ENCODE peak calls at places on chromosomes 6 and 20, in five cellular contexts. H, T, F, K and V are unnamed samples. For H3K9me3, the result is how much of the 10 kb centered on the place peaks cover.

GRCh38 chr20:10547276-10548114 is 112.4 kb downstream of the SLX4IP start:
- DNase-seq in H (no peak), T (no peak), F (no peak), K (no peak), V (no peak)

GRCh38 chr20:46704714-46705377 is 4.6 kb upstream of the SLC2A10 start:
- DNase-seq in H (no peak), T (peak), F (no peak), K (no peak), V (no peak)

GRCh38 chr20:21050710-21051109 is 55.4 kb downstream of the LINC00237 start:
- DNase-seq in H (no peak), T (no peak), F (no peak), K (no peak), V (no peak)

GRCh38 chr6:50442531-50443040 is 270.7 kb upstream of the TFAP2D start:
- DNase-seq in H (no peak), T (no peak), F (no peak), K (no peak), V (no peak)

GRCh38 chr6:79604583-79605037 is 26.5 kb upstream of the SH3BGRL2 start:
- DNase-seq in H (peak), T (peak), F (no peak), K (peak), V (peak)

GRCh38 chr6:79570129-79570801 is 33.0 kb upstream of the LCA5 start:
- DNase-seq in H (no peak), T (peak), F (peak), K (peak), V (no peak)

GRCh38 chr6:111673871-111674270 is 68.2 kb upstream of the TRAF3IP2 start:
- DNase-seq in H (no peak), T (no peak), F (peak), K (no peak), V (no peak)

GRCh38 chr20:56759741-56760278 is 130.7 kb downstream of the TFAP2C start:
- DNase-seq in H (no peak), T (no peak), F (no peak), K (no peak), V (no peak)

GRCh38 chr6:166402582-166403277 is 20.0 kb upstream of the MPC1 start:
- DNase-seq in H (no peak), T (peak), F (peak), K (no peak), V (no peak)

GRCh38 chr6:119887671-119888070 is 538.1 kb upstream of the MAN1A1 start:
- DNase-seq in H (no peak), T (no peak), F (no peak), K (no peak), V (no peak)

GRCh38 chr20:33211817-33212424 is 5.2 kb upstream of the BPIFA3 start:
- DNase-seq in H (peak), T (peak), F (peak), K (peak), V (no peak)

GRCh38 chr20:1949306-1949705 is 44.6 kb downstream of the PDYN start:
- DNase-seq in H (no peak), T (no peak), F (peak), K (no peak), V (no peak)

GRCh38 chr6:39493174-39493573 is 170.7 kb upstream of the KCNK16 start:
- DNase-seq in H (no peak), T (peak), F (no peak), K (peak), V (no peak)

GRCh38 chr6:5998741-5999687 is 7.7 kb downstream of the NRN1 start:
- DNase-seq in H (no peak), T (no peak), F (peak), K (no peak), V (no peak)

GRCh38 chr6:83536034-83536646 is 23.8 kb downstream of the PRSS35 start:
- DNase-seq in H (peak), T (peak), F (no peak), K (peak), V (no peak)

GRCh38 chr6:54366647-54367327 is 58.5 kb downstream of the TINAG start:
- DNase-seq in H (no peak), T (peak), F (no peak), K (no peak), V (no peak)

GRCh38 chr6:126033696-126034095 is 47.4 kb downstream of the TRMT11 start:
- DNase-seq in H (peak), T (peak), F (peak), K (peak), V (peak)

GRCh38 chr6:48511382-48511781 is 400.4 kb upstream of the PTCHD4 start:
- DNase-seq in H (no peak), T (no peak), F (no peak), K (no peak), V (no peak)

GRCh38 chr6:137768935-137769334 is 98.1 kb upstream of the TNFAIP3 start:
- DNase-seq in H (no peak), T (no peak), F (no peak), K (no peak), V (no peak)

GRCh38 chr6:22825210-22825609 is 255.8 kb downstream of the HDGFL1 start:
- DNase-seq in H (no peak), T (no peak), F (no peak), K (no peak), V (no peak)

GRCh38 chr6:17710331-17710730 is 3.6 kb upstream of the NUP153 start:
- DNase-seq in H (no peak), T (no peak), F (no peak), K (no peak), V (peak)

GRCh38 chr6:159311618-159312017 is 142.4 kb downstream of the FNDC1 start:
- DNase-seq in H (no peak), T (peak), F (no peak), K (no peak), V (no peak)

GRCh38 chr20:21396045-21396893 is 1.1 kb downstream of the NKX2-4 start:
- DNase-seq in H (no peak), T (no peak), F (peak), K (peak), V (no peak)

GRCh38 chr6:155126727-155127439 is 131.8 kb downstream of the TIAM2 start:
- DNase-seq in H (peak), T (peak), F (no peak), K (peak), V (no peak)

GRCh38 chr6:3766219-3766618 is 14.7 kb upstream of the PXDC1 start:
- DNase-seq in H (no peak), T (peak), F (peak), K (no peak), V (no peak)

GRCh38 chr6:39280247-39280731 is 33.9 kb downstream of the KCNK17 start:
- DNase-seq in H (peak), T (no peak), F (no peak), K (peak), V (no peak)

GRCh38 chr6:88840806-88841539 is 122.4 kb downstream of the RNGTT start:
- DNase-seq in H (no peak), T (no peak), F (no peak), K (peak), V (no peak)

GRCh38 chr20:48818481-48818987 is 9.3 kb downstream of the PREX1 start:
- DNase-seq in H (no peak), T (no peak), F (no peak), K (no peak), V (no peak)

DNA sequence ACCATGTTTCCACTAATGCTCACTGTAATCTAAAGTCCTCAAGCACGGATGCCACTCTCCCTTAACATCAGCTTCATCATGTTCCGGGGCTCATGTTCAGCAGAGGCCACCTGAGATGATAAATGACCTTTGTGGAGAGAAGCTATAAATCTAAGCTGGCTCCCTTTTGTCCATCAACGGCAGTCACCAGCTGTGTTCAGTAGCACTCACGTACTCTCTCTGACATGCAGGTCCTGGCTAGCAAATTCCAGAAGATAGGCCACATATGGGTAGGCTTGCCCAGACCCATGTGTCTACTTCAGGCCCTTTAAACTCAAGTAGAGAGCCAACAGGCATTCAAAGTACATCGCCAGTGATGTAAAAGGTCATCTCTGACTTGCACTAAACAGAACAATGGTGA is 38.6 kb downstream of the MYLK4 start:
- DNase-seq in H (no peak), T (no peak), F (no peak), K (no peak), V (no peak)
- H3K9me3 ChIP-seq in H (under half), T (under half), F (under half), K (under half), V (under half)

GRCh38 chr20:53208110-53208908 is 236.2 kb downstream of the TSHZ2 start:
- DNase-seq in H (no peak), T (no peak), F (peak), K (no peak), V (no peak)
- TF ChIP-seq CTCF in H (no peak), T (no peak), F (peak), K (no peak), V (no peak)

GRCh38 chr6:13411484-13411883 is 75.9 kb downstream of the GFOD1 start:
- DNase-seq in H (no peak), T (no peak), F (no peak), K (no peak), V (no peak)
- H3K9me3 ChIP-seq in H (under half), T (under half), F (under half), K (under half), V (under half)

DNA sequence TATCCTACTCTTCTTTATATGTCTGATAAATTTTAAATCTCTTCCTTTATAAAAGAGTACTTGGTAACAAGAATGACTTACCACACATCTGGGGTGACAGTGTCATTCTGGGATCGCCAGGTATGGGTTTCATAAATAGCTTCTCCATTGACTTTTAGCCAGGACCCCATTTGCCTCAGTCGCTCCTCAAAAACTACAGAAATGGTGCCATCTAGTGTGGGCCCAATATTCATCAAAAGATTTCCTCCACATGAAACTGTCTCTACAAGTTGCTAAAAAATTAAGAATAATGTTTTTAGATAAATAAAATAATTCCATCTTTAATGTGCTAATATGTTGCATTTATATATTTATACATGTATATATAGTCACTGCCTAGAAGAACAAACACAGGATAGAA is 9.7 kb downstream of the FUCA2 start:
- DNase-seq in H (no peak), T (no peak), F (no peak), K (no peak), V (no peak)
- TF ChIP-seq CTCF in H (no peak), T (peak), F (no peak), K (peak), V (no peak)

DNA sequence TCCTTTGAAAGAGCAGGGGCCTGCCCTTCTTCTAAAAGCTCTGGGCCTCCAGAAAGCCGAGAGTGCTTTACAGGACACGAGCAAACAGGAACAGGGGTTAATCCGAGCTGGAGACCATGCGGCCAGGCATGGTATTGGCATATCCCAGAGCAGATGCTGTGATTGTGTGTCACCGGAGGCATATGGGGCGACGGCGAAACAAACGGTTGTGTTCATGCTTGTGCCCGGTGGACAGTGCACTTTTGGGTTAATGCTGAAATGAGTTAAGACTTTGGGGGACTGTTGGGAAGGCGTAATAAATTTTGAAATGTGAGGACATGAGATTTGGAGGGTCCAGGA is 1088.7 kb upstream of the DEFB115 start:
- DNase-seq in H (no peak), T (no peak), F (peak), K (no peak), V (no peak)
- H3K9me3 ChIP-seq in H (under half), T (under half), F (under half), K (under half), V (under half)

DNA sequence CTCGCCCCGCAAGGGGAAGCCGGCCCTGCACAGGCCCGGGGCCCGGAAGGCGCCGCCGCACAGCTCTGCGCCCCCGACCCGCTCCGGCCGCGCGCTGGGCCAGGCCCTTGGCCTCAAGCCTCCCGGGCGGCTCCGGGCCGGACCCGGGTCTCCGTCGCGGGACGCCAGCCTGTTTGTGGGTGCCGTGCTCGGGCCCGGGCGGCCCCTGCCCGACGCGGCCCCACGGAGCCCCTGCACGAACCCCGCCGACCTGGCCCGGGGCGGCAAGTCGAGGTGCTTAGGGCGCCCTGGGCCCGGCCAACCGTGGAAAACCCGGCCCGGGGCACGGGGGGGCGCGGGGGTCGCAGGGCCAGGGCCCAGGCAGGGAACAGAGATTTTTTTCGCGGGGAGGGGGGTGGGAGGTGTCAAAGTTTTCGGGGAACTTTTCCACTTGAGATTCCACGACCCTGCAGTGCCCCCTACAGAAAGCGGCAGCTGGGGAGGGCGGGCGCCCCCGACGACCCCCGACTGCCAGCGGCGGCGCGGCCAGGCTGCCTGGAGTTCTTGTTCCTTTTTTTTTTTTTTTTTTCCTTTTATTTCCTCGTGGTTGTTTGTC is 805 bp upstream of the STX16 start:
- DNase-seq in H (no peak), T (peak), F (peak), K (peak), V (no peak)
- TF ChIP-seq CTCF in H (peak), T (no peak), F (no peak), K (no peak), V (no peak)

DNA sequence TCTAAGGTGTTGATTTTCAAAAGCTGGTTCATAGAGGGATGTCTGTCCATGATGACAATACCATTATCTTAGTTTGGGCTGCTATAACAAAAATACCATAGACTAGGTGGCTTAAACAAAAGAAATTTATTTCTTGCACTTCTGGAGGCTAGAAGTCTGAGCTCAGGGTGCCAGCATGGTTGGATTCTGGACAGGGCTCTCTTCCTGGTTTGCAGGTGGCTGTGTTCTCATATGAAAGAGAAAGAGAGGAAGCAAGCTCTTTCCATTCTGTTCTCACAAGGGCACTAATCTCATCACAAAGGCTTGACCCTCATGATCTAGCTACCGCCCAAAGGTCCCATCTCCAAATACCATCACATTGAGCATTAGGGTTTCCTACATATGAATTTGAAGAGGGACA is 144.5 kb upstream of the SLC24A3 start:
- DNase-seq in H (no peak), T (no peak), F (no peak), K (no peak), V (no peak)
- H3K9me3 ChIP-seq in H (under half), T (under half), F (under half), K (under half), V (under half)